ENCODE peak calls at places on chromosomes 5 and 9, in eight cellular contexts. P, Q, V, U, Y, A, X and N are unnamed samples.
A peak's percentile ranks its signal among the peaks of the same experiment; 100 is the strongest.

GRCh38 chr5:59656351-59657254 is 236.9 kb downstream of the PDE4D start:
- DNase-seq in P (no peak), Q (no peak), V (no peak), U (no peak), Y (no peak), A (no peak), X (no peak), N (no peak)

GRCh38 chr5:124056326-124057160 is 544.6 kb downstream of the CSNK1G3 start:
- DNase-seq in P (no peak), Q (no peak), V (no peak), U (no peak), Y (no peak), A (no peak), X (no peak), N (no peak)

GRCh38 chr5:125277494-125278154 is 531.2 kb upstream of the ZNF608 start:
- DNase-seq in P (peak; percentile 54), Q (no peak), V (peak; percentile 57), U (no peak), Y (no peak), A (peak; percentile 63), X (no peak), N (no peak)

GRCh38 chr9:126420643-126421564 is 94.3 kb downstream of the MVB12B start:
- DNase-seq in P (no peak), Q (no peak), V (no peak), U (no peak), Y (no peak), A (no peak), X (no peak), N (no peak)

GRCh38 chr9:81759680-81760215 is 70.4 kb upstream of the TLE1 start:
- DNase-seq in P (peak; percentile 56), Q (no peak), V (peak; percentile 50), U (no peak), Y (no peak), A (peak; percentile 32), X (no peak), N (peak; percentile 88)

GRCh38 chr5:170536498-170536897 is 32.7 kb downstream of the KCNIP1 start:
- DNase-seq in P (no peak), Q (no peak), V (no peak), U (no peak), Y (no peak), A (no peak), X (no peak), N (no peak)

GRCh38 chr5:3958389-3958788 is 362.8 kb downstream of the IRX1 start:
- DNase-seq in P (no peak), Q (no peak), V (no peak), U (no peak), Y (no peak), A (no peak), X (no peak), N (no peak)

GRCh38 chr5:126965061-126965475 is 65.3 kb downstream of the MARCHF3 start:
- DNase-seq in P (peak; percentile 93), Q (no peak), V (no peak), U (no peak), Y (no peak), A (peak; percentile 33), X (no peak), N (peak; percentile 94)

GRCh38 chr9:127977877-127978647 is 2.7 kb downstream of the EEIG1 start:
- DNase-seq in P (peak; percentile 85), Q (no peak), V (no peak), U (peak; percentile 49), Y (no peak), A (peak; percentile 89), X (no peak), N (peak; percentile 73)

GRCh38 chr5:10515492-10515891 is 48.4 kb upstream of the ANKRD33B start:
- DNase-seq in P (no peak), Q (no peak), V (no peak), U (no peak), Y (no peak), A (no peak), X (no peak), N (no peak)

GRCh38 chr9:130642926-130643325 is 21.5 kb upstream of the PRDM12 start:
- DNase-seq in P (no peak), Q (no peak), V (no peak), U (no peak), Y (no peak), A (no peak), X (no peak), N (no peak)

GRCh38 chr9:97840521-97840920 is 12.5 kb upstream of the FOXE1 start:
- DNase-seq in P (peak; percentile 17), Q (no peak), V (no peak), U (no peak), Y (no peak), A (no peak), X (no peak), N (no peak)

GRCh38 chr5:52801329-52801728 is 13.6 kb downstream of the ITGA1 start:
- DNase-seq in P (no peak), Q (no peak), V (no peak), U (no peak), Y (no peak), A (no peak), X (peak; percentile 15), N (no peak)

GRCh38 chr9:93123561-93124283 is 10.3 kb downstream of the NINJ1 start:
- DNase-seq in P (no peak), Q (no peak), V (no peak), U (no peak), Y (no peak), A (no peak), X (peak; percentile 2), N (no peak)

GRCh38 chr5:862367-863243 is 11.8 kb upstream of the ZDHHC11 start:
- DNase-seq in P (no peak), Q (no peak), V (no peak), U (no peak), Y (no peak), A (no peak), X (no peak), N (no peak)

GRCh38 chr5:135462304-135462703 is 10.2 kb upstream of the TIFAB start:
- DNase-seq in P (peak; percentile 42), Q (no peak), V (peak; percentile 75), U (peak; percentile 66), Y (peak; percentile 64), A (peak; percentile 62), X (peak; percentile 68), N (no peak)

GRCh38 chr9:131474711-131475110 is 28.0 kb upstream of the POMT1 start:
- DNase-seq in P (no peak), Q (no peak), V (no peak), U (no peak), Y (no peak), A (no peak), X (no peak), N (no peak)

GRCh38 chr5:151123897-151124751 is 33.5 kb downstream of the ANXA6 start:
- DNase-seq in P (peak; percentile 17), Q (no peak), V (no peak), U (peak; percentile 61), Y (peak; percentile 32), A (no peak), X (no peak), N (no peak)

GRCh38 chr9:22136446-22137140 is 127.5 kb upstream of the CDKN2B start:
- DNase-seq in P (peak; percentile 95), Q (no peak), V (no peak), U (no peak), Y (no peak), A (peak; percentile 67), X (no peak), N (peak; percentile 45)

GRCh38 chr9:127417130-127418036 is 6.8 kb upstream of the ZNF79 start:
- DNase-seq in P (peak; percentile 33), Q (no peak), V (no peak), U (no peak), Y (no peak), A (no peak), X (no peak), N (peak; percentile 41)

GRCh38 chr9:100372648-100373047 is 19.9 kb upstream of the TEX10 start:
- DNase-seq in P (no peak), Q (no peak), V (no peak), U (no peak), Y (no peak), A (no peak), X (no peak), N (no peak)

GRCh38 chr5:166127766-166128565 is 2163.5 kb upstream of the WWC1 start:
- DNase-seq in P (no peak), Q (no peak), V (no peak), U (no peak), Y (no peak), A (no peak), X (no peak), N (no peak)

GRCh38 chr9:113369583-113370140 is 7.1 kb downstream of the HDHD3 start:
- DNase-seq in P (no peak), Q (no peak), V (no peak), U (no peak), Y (no peak), A (no peak), X (no peak), N (no peak)

GRCh38 chr9:87713278-87713989 is 12.5 kb upstream of the CTSL start:
- DNase-seq in P (peak; percentile 99), Q (peak; percentile 15), V (peak; percentile 62), U (peak; percentile 68), Y (peak; percentile 44), A (peak; percentile 89), X (no peak), N (peak; percentile 100)

GRCh38 chr5:40860711-40861110 is 19.5 kb downstream of the CARD6 start:
- DNase-seq in P (no peak), Q (no peak), V (no peak), U (no peak), Y (no peak), A (no peak), X (no peak), N (no peak)

GRCh38 chr5:135053278-135053677 is 19.2 kb upstream of the PITX1 start:
- DNase-seq in P (no peak), Q (no peak), V (no peak), U (no peak), Y (no peak), A (no peak), X (no peak), N (no peak)

GRCh38 chr9:36881316-36882116 is 152.6 kb downstream of the PAX5 start:
- DNase-seq in P (no peak), Q (no peak), V (no peak), U (no peak), Y (no peak), A (no peak), X (no peak), N (no peak)

GRCh38 chr5:148523139-148523538 is 131.2 kb downstream of the HTR4 start:
- DNase-seq in P (no peak), Q (no peak), V (no peak), U (no peak), Y (no peak), A (no peak), X (no peak), N (no peak)

GRCh38 chr5:176166427-176166826 is 71.8 kb upstream of the SIMC1 start:
- DNase-seq in P (no peak), Q (no peak), V (no peak), U (no peak), Y (no peak), A (no peak), X (no peak), N (no peak)

GRCh38 chr9:69325409-69326212 is 596 bp downstream of the ENTREP1 start:
- DNase-seq in P (no peak), Q (no peak), V (peak; percentile 5), U (peak; percentile 9), Y (peak; percentile 14), A (peak; percentile 54), X (peak; percentile 31), N (no peak)

GRCh38 chr5:98428806-98429205 is 344.7 kb upstream of the RGMB start:
- DNase-seq in P (peak; percentile 73), Q (no peak), V (no peak), U (no peak), Y (no peak), A (no peak), X (no peak), N (peak; percentile 97)

GRCh38 chr5:161544350-161544765 is 2.2 kb downstream of the GABRB2 start:
- DNase-seq in P (peak; percentile 39), Q (peak; percentile 41), V (no peak), U (peak; percentile 46), Y (peak; percentile 22), A (peak; percentile 63), X (peak; percentile 57), N (no peak)

GRCh38 chr9:18720691-18721090 is 246.7 kb downstream of the ADAMTSL1 start:
- DNase-seq in P (peak; percentile 86), Q (no peak), V (no peak), U (no peak), Y (no peak), A (peak; percentile 76), X (no peak), N (peak; percentile 73)

GRCh38 chr5:61802456-61802855 is 470.4 kb downstream of the ZSWIM6 start:
- DNase-seq in P (no peak), Q (peak; percentile 34), V (no peak), U (no peak), Y (no peak), A (no peak), X (no peak), N (no peak)